ENCODE peak calls at places on chromosomes 16 and 17, in nine cellular contexts. One of them, this sample, is unnamed.

GRCh38 chr17:36614081-36614480 is 12.7 kb downstream of the MRM1 start:
- DNase-seq in AG04449: no peak
- DNase-seq in activated naive CD8-positive, alpha-beta T cell treated with anti-CD3 and anti-CD28 coated beads for 36 hours: no peak
- DNase-seq in T-helper 2 cell: no peak
- DNase-seq in hippocampal formation: no peak
- DNase-seq in activated CD4-positive, CD25-positive, alpha-beta regulatory T cell treated with anti-CD3 and anti-CD28 coated beads, Interleukin-2, amount 50 U/mL, for 16 hours: no peak
- DNase-seq in pancreas: no peak
- DNase-seq in endothelial cell: no peak
- DNase-seq in ELR: no peak
- DNase-seq in this sample: no peak

GRCh38 chr17:58756246-58757161 is 850 bp downstream of the PPM1E start:
- DNase-seq in pancreas: no peak
- DNase-seq in endothelial cell: peak; percentile 11
- DNase-seq in activated CD4-positive, CD25-positive, alpha-beta regulatory T cell treated with anti-CD3 and anti-CD28 coated beads, Interleukin-2, amount 50 U/mL, for 16 hours: no peak
- DNase-seq in activated naive CD8-positive, alpha-beta T cell treated with anti-CD3 and anti-CD28 coated beads for 36 hours: peak; percentile 5
- DNase-seq in AG04449: no peak
- DNase-seq in T-helper 2 cell: no peak
- DNase-seq in hippocampal formation: no peak
- DNase-seq in ELR: peak; percentile 26
- DNase-seq in this sample: no peak

GRCh38 chr17:47323382-47324223 is at the start of gene EFCAB13:
- DNase-seq in T-helper 2 cell: peak; percentile 71
- DNase-seq in pancreas: peak; percentile 88
- DNase-seq in ELR: peak; percentile 92
- DNase-seq in hippocampal formation: no peak
- DNase-seq in AG04449: no peak
- DNase-seq in activated naive CD8-positive, alpha-beta T cell treated with anti-CD3 and anti-CD28 coated beads for 36 hours: peak; percentile 89
- DNase-seq in activated CD4-positive, CD25-positive, alpha-beta regulatory T cell treated with anti-CD3 and anti-CD28 coated beads, Interleukin-2, amount 50 U/mL, for 16 hours: peak; percentile 26
- DNase-seq in endothelial cell: peak; percentile 89
- DNase-seq in this sample: peak; percentile 72

GRCh38 chr16:51120289-51121008 is 30.6 kb downstream of the SALL1 start:
- DNase-seq in activated CD4-positive, CD25-positive, alpha-beta regulatory T cell treated with anti-CD3 and anti-CD28 coated beads, Interleukin-2, amount 50 U/mL, for 16 hours: no peak
- DNase-seq in pancreas: no peak
- DNase-seq in ELR: no peak
- DNase-seq in T-helper 2 cell: no peak
- DNase-seq in endothelial cell: no peak
- DNase-seq in activated naive CD8-positive, alpha-beta T cell treated with anti-CD3 and anti-CD28 coated beads for 36 hours: no peak
- DNase-seq in AG04449: no peak
- DNase-seq in hippocampal formation: no peak
- DNase-seq in this sample: no peak

GRCh38 chr17:72683506-72684404 is 408.7 kb downstream of the SLC39A11 start:
- DNase-seq in T-helper 2 cell: no peak
- DNase-seq in ELR: peak; percentile 98
- DNase-seq in AG04449: peak; percentile 96
- DNase-seq in activated naive CD8-positive, alpha-beta T cell treated with anti-CD3 and anti-CD28 coated beads for 36 hours: no peak
- DNase-seq in pancreas: peak; percentile 66
- DNase-seq in endothelial cell: no peak
- DNase-seq in activated CD4-positive, CD25-positive, alpha-beta regulatory T cell treated with anti-CD3 and anti-CD28 coated beads, Interleukin-2, amount 50 U/mL, for 16 hours: no peak
- DNase-seq in hippocampal formation: no peak
- DNase-seq in this sample: no peak

GRCh38 chr16:8972843-8973586 is 9.3 kb upstream of the USP7 start:
- DNase-seq in endothelial cell: no peak
- DNase-seq in AG04449: no peak
- DNase-seq in activated CD4-positive, CD25-positive, alpha-beta regulatory T cell treated with anti-CD3 and anti-CD28 coated beads, Interleukin-2, amount 50 U/mL, for 16 hours: no peak
- DNase-seq in hippocampal formation: no peak
- DNase-seq in ELR: no peak
- DNase-seq in activated naive CD8-positive, alpha-beta T cell treated with anti-CD3 and anti-CD28 coated beads for 36 hours: no peak
- DNase-seq in pancreas: no peak
- DNase-seq in T-helper 2 cell: no peak
- DNase-seq in this sample: no peak

GRCh38 chr17:64694207-64694606 is 32.1 kb upstream of the SMURF2 start:
- DNase-seq in activated naive CD8-positive, alpha-beta T cell treated with anti-CD3 and anti-CD28 coated beads for 36 hours: no peak
- DNase-seq in activated CD4-positive, CD25-positive, alpha-beta regulatory T cell treated with anti-CD3 and anti-CD28 coated beads, Interleukin-2, amount 50 U/mL, for 16 hours: no peak
- DNase-seq in T-helper 2 cell: no peak
- DNase-seq in endothelial cell: no peak
- DNase-seq in pancreas: peak; percentile 92
- DNase-seq in AG04449: no peak
- DNase-seq in ELR: peak; percentile 83
- DNase-seq in hippocampal formation: no peak
- DNase-seq in this sample: no peak

GRCh38 chr16:78501744-78502143 is 402.3 kb downstream of the WWOX start:
- DNase-seq in AG04449: no peak
- DNase-seq in hippocampal formation: no peak
- DNase-seq in activated CD4-positive, CD25-positive, alpha-beta regulatory T cell treated with anti-CD3 and anti-CD28 coated beads, Interleukin-2, amount 50 U/mL, for 16 hours: no peak
- DNase-seq in pancreas: no peak
- DNase-seq in endothelial cell: no peak
- DNase-seq in T-helper 2 cell: no peak
- DNase-seq in activated naive CD8-positive, alpha-beta T cell treated with anti-CD3 and anti-CD28 coated beads for 36 hours: no peak
- DNase-seq in ELR: no peak
- DNase-seq in this sample: no peak

GRCh38 chr17:17155568-17155967 is 50.6 kb downstream of the PLD6 start:
- DNase-seq in endothelial cell: no peak
- DNase-seq in T-helper 2 cell: no peak
- DNase-seq in activated CD4-positive, CD25-positive, alpha-beta regulatory T cell treated with anti-CD3 and anti-CD28 coated beads, Interleukin-2, amount 50 U/mL, for 16 hours: no peak
- DNase-seq in hippocampal formation: no peak
- DNase-seq in pancreas: no peak
- DNase-seq in AG04449: no peak
- DNase-seq in ELR: peak; percentile 36
- DNase-seq in activated naive CD8-positive, alpha-beta T cell treated with anti-CD3 and anti-CD28 coated beads for 36 hours: no peak
- DNase-seq in this sample: no peak

GRCh38 chr16:733382-734207 is 6.7 kb downstream of the HAGHL start:
- DNase-seq in endothelial cell: peak; percentile 68
- DNase-seq in hippocampal formation: no peak
- DNase-seq in AG04449: no peak
- DNase-seq in pancreas: peak; percentile 12
- DNase-seq in T-helper 2 cell: no peak
- DNase-seq in ELR: peak; percentile 24
- DNase-seq in activated CD4-positive, CD25-positive, alpha-beta regulatory T cell treated with anti-CD3 and anti-CD28 coated beads, Interleukin-2, amount 50 U/mL, for 16 hours: no peak
- DNase-seq in activated naive CD8-positive, alpha-beta T cell treated with anti-CD3 and anti-CD28 coated beads for 36 hours: no peak
- DNase-seq in this sample: no peak

GRCh38 chr17:34242976-34243731 is 11.9 kb upstream of the CCL2 start:
- DNase-seq in activated CD4-positive, CD25-positive, alpha-beta regulatory T cell treated with anti-CD3 and anti-CD28 coated beads, Interleukin-2, amount 50 U/mL, for 16 hours: no peak
- DNase-seq in ELR: no peak
- DNase-seq in endothelial cell: no peak
- DNase-seq in pancreas: no peak
- DNase-seq in hippocampal formation: no peak
- DNase-seq in T-helper 2 cell: no peak
- DNase-seq in activated naive CD8-positive, alpha-beta T cell treated with anti-CD3 and anti-CD28 coated beads for 36 hours: no peak
- DNase-seq in AG04449: no peak
- DNase-seq in this sample: no peak

GRCh38 chr17:21202512-21202911 is 11.4 kb downstream of the TMEM11 start:
- DNase-seq in pancreas: no peak
- DNase-seq in activated CD4-positive, CD25-positive, alpha-beta regulatory T cell treated with anti-CD3 and anti-CD28 coated beads, Interleukin-2, amount 50 U/mL, for 16 hours: no peak
- DNase-seq in ELR: no peak
- DNase-seq in T-helper 2 cell: no peak
- DNase-seq in AG04449: no peak
- DNase-seq in activated naive CD8-positive, alpha-beta T cell treated with anti-CD3 and anti-CD28 coated beads for 36 hours: no peak
- DNase-seq in hippocampal formation: no peak
- DNase-seq in endothelial cell: no peak
- DNase-seq in this sample: no peak

GRCh38 chr16:71198408-71198807 is 32.1 kb downstream of the HYDIN start:
- DNase-seq in AG04449: no peak
- DNase-seq in pancreas: no peak
- DNase-seq in ELR: no peak
- DNase-seq in T-helper 2 cell: no peak
- DNase-seq in activated naive CD8-positive, alpha-beta T cell treated with anti-CD3 and anti-CD28 coated beads for 36 hours: no peak
- DNase-seq in hippocampal formation: no peak
- DNase-seq in activated CD4-positive, CD25-positive, alpha-beta regulatory T cell treated with anti-CD3 and anti-CD28 coated beads, Interleukin-2, amount 50 U/mL, for 16 hours: no peak
- DNase-seq in endothelial cell: no peak
- DNase-seq in this sample: no peak

GRCh38 chr17:79023886-79024771 is at the start of gene C1QTNF1:
- DNase-seq in T-helper 2 cell: peak; percentile 18
- DNase-seq in ELR: peak; percentile 71
- DNase-seq in pancreas: no peak
- DNase-seq in AG04449: no peak
- DNase-seq in hippocampal formation: no peak
- DNase-seq in activated naive CD8-positive, alpha-beta T cell treated with anti-CD3 and anti-CD28 coated beads for 36 hours: peak; percentile 62
- DNase-seq in endothelial cell: peak; percentile 55
- DNase-seq in activated CD4-positive, CD25-positive, alpha-beta regulatory T cell treated with anti-CD3 and anti-CD28 coated beads, Interleukin-2, amount 50 U/mL, for 16 hours: no peak
- DNase-seq in this sample: no peak

GRCh38 chr17:74646231-74646630 is 22.7 kb upstream of the CD300E start:
- DNase-seq in ELR: peak; percentile 47
- DNase-seq in activated CD4-positive, CD25-positive, alpha-beta regulatory T cell treated with anti-CD3 and anti-CD28 coated beads, Interleukin-2, amount 50 U/mL, for 16 hours: no peak
- DNase-seq in pancreas: no peak
- DNase-seq in endothelial cell: no peak
- DNase-seq in hippocampal formation: no peak
- DNase-seq in T-helper 2 cell: no peak
- DNase-seq in AG04449: no peak
- DNase-seq in activated naive CD8-positive, alpha-beta T cell treated with anti-CD3 and anti-CD28 coated beads for 36 hours: no peak
- DNase-seq in this sample: no peak

GRCh38 chr16:31868164-31868563 is 5.4 kb upstream of the ZNF267 start:
- DNase-seq in activated CD4-positive, CD25-positive, alpha-beta regulatory T cell treated with anti-CD3 and anti-CD28 coated beads, Interleukin-2, amount 50 U/mL, for 16 hours: no peak
- DNase-seq in AG04449: no peak
- DNase-seq in activated naive CD8-positive, alpha-beta T cell treated with anti-CD3 and anti-CD28 coated beads for 36 hours: no peak
- DNase-seq in T-helper 2 cell: no peak
- DNase-seq in endothelial cell: no peak
- DNase-seq in ELR: no peak
- DNase-seq in pancreas: no peak
- DNase-seq in hippocampal formation: no peak
- DNase-seq in this sample: no peak